ENCODE peak calls at places on chromosomes 1 and 21, in six cellular contexts. O, C, U, Z, F and R are unnamed samples. For H3K27me3, the result is how much of the 10 kb centered on the place peaks cover.

GRCh38 chr1:203158967-203159665 is 16.5 kb downstream of the MYBPH start:
- DNase-seq in Z (no peak), C (no peak), U (no peak), F (no peak), O (no peak), R (no peak)

GRCh38 chr1:19452221-19452663 is 33.1 kb downstream of the CAPZB start:
- DNase-seq in C (peak), Z (no peak), O (peak), U (no peak), F (no peak), R (peak)

GRCh38 chr1:58460469-58460868 is 86.1 kb downstream of the OMA1 start:
- DNase-seq in Z (no peak), O (no peak), U (no peak), F (no peak), C (peak), R (no peak)

GRCh38 chr1:19338323-19338762 is 26.2 kb downstream of the SLC66A1 start:
- DNase-seq in Z (no peak), F (no peak), U (peak), O (no peak), C (no peak), R (no peak)

GRCh38 chr1:21653744-21654100 is 15.4 kb downstream of the RAP1GAP start:
- DNase-seq in Z (no peak), O (no peak), C (no peak), U (no peak), F (no peak), R (no peak)

GRCh38 chr1:101002551-101002950 is 23.0 kb downstream of the DPH5 start:
- DNase-seq in O (no peak), Z (peak), C (peak), F (no peak), U (peak), R (no peak)

GRCh38 chr1:154326546-154327465 is 1.5 kb downstream of the ATP8B2 start:
- DNase-seq in C (peak), Z (no peak), O (peak), F (no peak), U (no peak), R (peak)

GRCh38 chr1:31939484-31940329 is 1.5 kb upstream of the PTP4A2 start:
- DNase-seq in U (peak), C (peak), F (peak), Z (peak), O (peak), R (peak)

GRCh38 chr1:54227091-54227602 is 27.2 kb downstream of the MRPL37 start:
- DNase-seq in O (peak), Z (peak), U (peak), C (peak), F (no peak), R (no peak)

GRCh38 chr1:51877434-51878306 is 857 bp downstream of the NRDC start:
- DNase-seq in U (no peak), O (peak), Z (peak), C (peak), F (no peak), R (no peak)

GRCh38 chr1:46931151-46931550 is 10.1 kb downstream of the CYP4A11 start:
- DNase-seq in U (no peak), C (no peak), F (no peak), Z (no peak), O (no peak), R (no peak)

GRCh38 chr1:23931481-23931880 is 18.3 kb upstream of the CNR2 start:
- DNase-seq in C (no peak), O (no peak), Z (no peak), U (no peak), F (no peak), R (no peak)

GRCh38 chr21:41634211-41634694 is 126.3 kb upstream of the TMPRSS2 start:
- DNase-seq in O (no peak), U (no peak), C (no peak), Z (no peak), F (no peak), R (no peak)

GRCh38 chr1:172429324-172430127 is 9.0 kb downstream of the C1orf105 start:
- DNase-seq in C (peak), F (peak), O (no peak), Z (peak), U (peak), R (no peak)

GRCh38 chr1:40849801-40850592 is 12.2 kb downstream of the CITED4 start:
- DNase-seq in Z (peak), U (peak), O (peak), C (peak), F (peak), R (peak)

GRCh38 chr1:17212487-17213121 is 7.7 kb downstream of the PADI1 start:
- DNase-seq in F (peak), U (peak), C (peak), Z (peak), O (no peak), R (peak)

GRCh38 chr1:30419246-30419720 is 304.1 kb downstream of the MATN1 start:
- DNase-seq in U (no peak), F (no peak), Z (no peak), C (no peak), O (no peak), R (no peak)

GRCh38 chr1:238789916-238790667 is 596.3 kb upstream of the CHRM3 start:
- DNase-seq in Z (no peak), O (no peak), F (no peak), U (peak), C (no peak), R (no peak)

GRCh38 chr1:45566722-45567121 is 16.1 kb downstream of the AKR1A1 start:
- DNase-seq in Z (no peak), F (no peak), C (no peak), U (peak), O (peak), R (peak)

GRCh38 chr1:166032901-166033371 is 133.9 kb downstream of the FAM78B start:
- DNase-seq in U (peak), C (no peak), Z (no peak), O (peak), F (no peak), R (peak)

GRCh38 chr1:35860680-35861079 is 22.3 kb upstream of the AGO1 start:
- DNase-seq in F (no peak), O (no peak), C (no peak), Z (peak), U (no peak), R (no peak)

GRCh38 chr1:24112381-24113169 is 640 bp upstream of the MYOM3 start:
- DNase-seq in U (peak), C (peak), O (peak), F (peak), Z (peak), R (peak)

GRCh38 chr1:202691846-202692245 is 18.4 kb downstream of the SYT2 start:
- DNase-seq in F (no peak), O (no peak), Z (no peak), U (peak), C (no peak), R (no peak)

GRCh38 chr1:213927897-213928296 is 59.9 kb upstream of the PROX1 start:
- DNase-seq in F (no peak), O (no peak), U (no peak), C (no peak), Z (no peak), R (no peak)

GRCh38 chr1:64163972-64164371 is 39.5 kb upstream of the UBE2U start:
- DNase-seq in C (peak), U (no peak), Z (no peak), O (no peak), F (no peak), R (no peak)

GRCh38 chr1:177249231-177249630 is 78.5 kb downstream of the BRINP2 start:
- DNase-seq in O (no peak), F (no peak), C (no peak), Z (no peak), U (no peak), R (no peak)

GRCh38 chr1:1291611-1292441 is 11.6 kb downstream of the SCNN1D start:
- DNase-seq in C (peak), O (peak), U (peak), F (peak), Z (peak), R (peak)

GRCh38 chr1:47696911-47697441 is 259.1 kb downstream of the FOXD2 start:
- DNase-seq in F (no peak), C (no peak), O (peak), Z (no peak), U (no peak), R (no peak)

GRCh38 chr1:9440763-9441194 is 98.5 kb upstream of the SLC25A33 start:
- DNase-seq in C (no peak), U (no peak), Z (no peak), O (peak), F (no peak), R (no peak)

GRCh38 chr1:83055391-83056170 is 943.4 kb downstream of the TTLL7 start:
- DNase-seq in U (no peak), Z (no peak), F (no peak), C (no peak), O (no peak), R (no peak)

DNA sequence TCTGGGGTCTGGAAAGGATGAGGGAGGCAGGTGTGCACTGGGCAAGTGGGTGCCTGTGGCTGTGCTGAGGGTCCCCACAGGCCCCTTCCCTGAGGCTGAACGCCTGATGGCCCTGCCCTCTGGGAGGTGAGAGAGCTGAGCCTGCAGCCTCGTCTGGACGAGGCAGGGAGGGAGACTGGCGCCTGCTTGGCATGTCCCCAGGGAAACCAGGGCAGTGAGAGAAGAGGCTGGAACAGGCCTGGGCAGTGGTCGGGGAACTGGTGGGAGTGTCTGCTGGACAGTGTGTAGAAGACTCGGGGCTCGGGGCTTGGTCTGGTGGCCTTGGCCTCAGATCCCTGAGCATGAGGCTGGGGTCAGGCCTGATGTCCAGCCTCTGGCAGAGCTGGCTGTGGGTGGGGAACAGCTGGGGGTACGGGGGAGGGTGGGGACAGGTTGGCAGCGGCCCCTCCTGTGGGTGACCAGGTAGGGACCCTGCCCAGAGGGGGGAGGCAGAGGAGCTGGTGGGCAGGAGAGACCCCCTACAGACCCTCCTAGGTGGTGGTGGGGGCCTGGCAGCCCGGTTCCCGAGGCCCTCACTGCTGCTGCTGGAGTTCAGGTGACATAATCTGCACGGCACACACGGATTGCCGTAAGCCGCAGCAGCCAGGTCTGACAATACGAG is 30.8 kb upstream of the PLCH2 start:
- DNase-seq in C (no peak), Z (no peak), F (no peak), O (no peak), U (peak), R (no peak)
- H3K27me3 ChIP-seq in C (half or more), Z (under half), F (under half), O (under half), U (under half), R (under half)

GRCh38 chr1:110309139-110309538 is 30.0 kb upstream of the RBM15 start:
- DNase-seq in O (no peak), U (peak), C (peak), Z (no peak), F (no peak), R (no peak)

GRCh38 chr1:110308247-110308646 is 30.9 kb upstream of the RBM15 start:
- DNase-seq in Z (no peak), U (no peak), F (no peak), O (no peak), C (peak), R (no peak)

GRCh38 chr1:110305875-110306420 is 33.2 kb upstream of the RBM15 start:
- DNase-seq in C (no peak), F (no peak), Z (no peak), U (no peak), O (no peak), R (no peak)

GRCh38 chr1:110309768-110310167 is 29.4 kb upstream of the RBM15 start:
- DNase-seq in O (no peak), F (no peak), C (peak), Z (no peak), U (peak), R (no peak)

DNA sequence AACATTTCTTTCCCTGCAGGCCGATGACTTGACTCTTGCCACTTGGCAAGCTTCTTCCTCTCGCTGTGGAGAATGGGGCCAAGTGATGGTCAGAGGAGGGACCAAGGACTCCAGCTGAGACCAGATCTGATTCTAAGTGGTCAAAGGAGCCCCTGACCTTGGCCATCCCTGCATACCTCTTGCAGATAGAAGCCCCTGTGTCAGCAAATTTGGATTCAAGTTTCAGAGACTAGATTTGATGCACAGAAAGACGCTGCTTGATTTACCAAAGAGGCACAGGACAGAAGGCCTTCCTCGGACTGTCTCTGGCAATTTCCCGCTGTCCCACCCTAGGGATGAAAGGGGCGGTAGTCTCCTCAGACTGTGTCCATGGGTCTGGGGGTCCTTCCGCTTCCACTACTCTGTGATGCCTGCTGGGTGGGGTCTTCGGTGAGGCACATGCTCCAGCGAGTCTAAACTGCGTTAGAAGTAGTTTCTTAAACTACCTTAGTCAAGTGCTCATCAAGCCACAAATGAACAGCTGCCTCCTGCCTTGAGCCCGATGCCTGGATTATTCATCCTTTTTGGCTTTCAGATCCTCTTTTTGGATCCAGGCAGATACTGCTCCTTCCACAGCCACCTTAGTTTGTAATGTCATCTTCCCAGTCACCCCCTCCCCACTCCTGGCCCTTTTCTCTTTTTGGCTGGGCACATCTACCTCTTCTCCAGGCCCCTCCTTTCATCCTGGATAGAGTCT is 31.8 kb upstream of the RBM15 start:
- DNase-seq in O (no peak), F (no peak), C (no peak), U (no peak), Z (no peak), R (no peak)
- H3K27me3 ChIP-seq in O (under half), F (under half), C (under half), U (under half), Z (under half), R (under half)

GRCh38 chr1:11483581-11484320 is 4.8 kb downstream of the DISP3 start:
- DNase-seq in F (no peak), U (peak), Z (no peak), C (no peak), O (no peak), R (no peak)

GRCh38 chr1:11486610-11487009 is 7.7 kb downstream of the DISP3 start:
- DNase-seq in C (no peak), O (no peak), U (no peak), F (no peak), Z (no peak), R (no peak)

GRCh38 chr1:11484321-11484655 is 5.3 kb downstream of the DISP3 start:
- DNase-seq in C (no peak), F (no peak), O (no peak), Z (no peak), U (no peak), R (no peak)

GRCh38 chr1:11487196-11487751 is 8.3 kb downstream of the DISP3 start:
- DNase-seq in O (no peak), F (no peak), C (no peak), Z (no peak), U (no peak), R (no peak)

DNA sequence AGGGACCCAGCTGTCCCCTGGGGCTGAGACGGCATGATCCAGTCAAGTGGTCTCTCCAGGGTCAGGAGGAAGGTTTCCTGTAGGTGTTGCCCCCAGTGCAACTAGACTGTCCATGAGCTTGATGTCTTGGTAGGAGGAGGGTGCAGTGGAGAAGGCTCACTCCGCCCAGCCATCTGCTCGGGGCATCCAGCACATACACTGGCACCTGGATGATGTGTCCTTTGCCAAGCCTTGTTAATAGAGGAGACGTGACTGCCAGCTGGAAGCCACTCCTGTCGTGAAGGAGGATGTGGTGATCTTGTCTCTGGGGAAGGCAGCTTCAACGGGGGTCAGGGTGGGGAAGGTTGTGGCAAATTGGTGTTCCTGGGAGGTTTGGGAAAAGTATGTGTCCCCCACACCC is 6.2 kb downstream of the DISP3 start:
- DNase-seq in Z (no peak), O (no peak), U (no peak), C (no peak), F (no peak), R (no peak)
- H3K27me3 ChIP-seq in Z (under half), O (under half), U (under half), C (under half), F (under half), R (under half)

GRCh38 chr1:37629726-37630425 is 4.8 kb downstream of the RSPO1 start:
- DNase-seq in F (no peak), U (no peak), O (no peak), Z (no peak), C (no peak), R (no peak)

GRCh38 chr1:37629008-37629407 is 5.7 kb downstream of the RSPO1 start:
- DNase-seq in U (no peak), F (no peak), O (no peak), C (no peak), Z (no peak), R (no peak)

GRCh38 chr1:37631039-37631428 is 3.7 kb downstream of the RSPO1 start:
- DNase-seq in Z (no peak), C (no peak), F (no peak), O (no peak), U (no peak), R (no peak)

GRCh38 chr1:37630426-37631038 is 4.2 kb downstream of the RSPO1 start:
- DNase-seq in U (no peak), Z (no peak), F (no peak), O (no peak), C (no peak), R (no peak)

GRCh38 chr1:37628026-37628556 is 6.6 kb downstream of the RSPO1 start:
- DNase-seq in U (no peak), F (no peak), O (no peak), Z (peak), C (no peak), R (no peak)
- H3K27me3 ChIP-seq in U (under half), F (under half), O (half or more), Z (under half), C (half or more), R (under half)